ENCODE peak calls at places on chromosomes 11 and 22, in nine cellular contexts. K, N, V, A, E, H, C, J and Y are unnamed samples.

GRCh38 chr11:12170984-12171383 is 60.6 kb downstream of the MICAL2 start:
- DNase-seq in N (no peak), C (no peak), J (no peak), A (no peak), K (no peak), V (no peak), H (no peak), E (no peak), Y (no peak)

GRCh38 chr22:43515902-43516301 is 104.1 kb downstream of the MPPED1 start:
- DNase-seq in K (no peak), N (no peak), E (no peak), A (no peak), V (no peak), C (no peak), J (no peak), H (peak), Y (peak)

GRCh38 chr22:29029202-29030000 is 32.2 kb downstream of the C22orf31 start:
- DNase-seq in K (no peak), V (no peak), J (no peak), A (no peak), E (no peak), H (no peak), N (no peak), C (no peak), Y (no peak)

GRCh38 chr11:77197626-77198320 is 69.7 kb downstream of the MYO7A start:
- DNase-seq in H (no peak), A (no peak), J (no peak), V (no peak), C (no peak), E (no peak), N (no peak), K (peak), Y (peak)

GRCh38 chr22:27435839-27436581 is 365.5 kb downstream of the MN1 start:
- DNase-seq in C (no peak), K (peak), N (no peak), E (no peak), A (no peak), J (peak), V (no peak), H (no peak), Y (peak)

GRCh38 chr22:39300198-39300830 is 19.1 kb downstream of the RPL3 start:
- DNase-seq in K (no peak), H (peak), A (no peak), N (no peak), E (no peak), V (no peak), J (peak), C (no peak), Y (no peak)

GRCh38 chr11:73454987-73455386 is 78.8 kb downstream of the RELT start:
- DNase-seq in E (no peak), H (peak), C (peak), J (no peak), K (no peak), A (no peak), V (no peak), N (no peak), Y (no peak)

GRCh38 chr11:45333506-45333971 is 47.4 kb upstream of the SYT13 start:
- DNase-seq in K (no peak), C (no peak), V (no peak), E (no peak), N (no peak), H (peak), J (no peak), A (no peak), Y (peak)

GRCh38 chr22:43479311-43479710 is 67.5 kb downstream of the MPPED1 start:
- DNase-seq in K (peak), V (no peak), E (no peak), C (no peak), H (no peak), A (no peak), N (no peak), J (no peak), Y (no peak)

GRCh38 chr11:121416909-121417567 is 35.1 kb upstream of the SORL1 start:
- DNase-seq in C (peak), N (peak), E (no peak), V (peak), K (peak), H (no peak), J (peak), A (peak), Y (no peak)

GRCh38 chr11:41955635-41956400 is 496.4 kb upstream of the LRRC4C start:
- DNase-seq in V (no peak), J (no peak), A (no peak), C (no peak), K (no peak), N (no peak), E (no peak), H (no peak), Y (no peak)

GRCh38 chr11:109697140-109697843 is 275.3 kb downstream of the C11orf87 start:
- DNase-seq in E (no peak), C (no peak), K (no peak), A (no peak), H (peak), V (peak), J (no peak), N (peak), Y (peak)

GRCh38 chr11:109015283-109015682 is 350.4 kb downstream of the DDX10 start:
- DNase-seq in A (no peak), J (no peak), C (no peak), K (no peak), N (no peak), H (no peak), V (no peak), E (no peak), Y (no peak)

GRCh38 chr11:62280452-62280851 is 10.5 kb downstream of the SCGB2A2 start:
- DNase-seq in E (no peak), A (no peak), V (no peak), H (no peak), C (no peak), J (no peak), K (no peak), N (no peak), Y (no peak)

GRCh38 chr11:118924591-118925585 is 838 bp downstream of the BCL9L start:
- DNase-seq in A (peak), J (no peak), C (peak), N (peak), E (no peak), K (no peak), H (peak), V (no peak), Y (peak)

GRCh38 chr22:32600184-32600583 is 125.6 kb downstream of the FBXO7 start:
- DNase-seq in A (no peak), C (no peak), E (no peak), V (no peak), H (no peak), K (peak), N (no peak), J (no peak), Y (no peak)

GRCh38 chr11:78256962-78257361 is 68.2 kb downstream of the USP35 start:
- DNase-seq in C (no peak), J (peak), A (no peak), N (no peak), V (peak), E (no peak), H (no peak), K (peak), Y (no peak)

GRCh38 chr22:43384863-43385262 is 27.0 kb upstream of the MPPED1 start:
- DNase-seq in J (no peak), V (no peak), H (no peak), K (no peak), N (no peak), E (no peak), C (no peak), A (no peak), Y (no peak)

GRCh38 chr11:106920899-106921504 is 97.3 kb downstream of the GUCY1A2 start:
- DNase-seq in V (no peak), N (no peak), C (no peak), E (no peak), A (no peak), K (no peak), J (no peak), H (no peak), Y (no peak)

GRCh38 chr11:63869686-63870085 is 30.8 kb downstream of the MARK2 start:
- DNase-seq in J (no peak), K (no peak), A (peak), C (no peak), H (no peak), V (no peak), E (no peak), N (peak), Y (no peak)

GRCh38 chr11:134801526-134801925 is 389.5 kb upstream of the B3GAT1 start:
- DNase-seq in C (no peak), J (no peak), N (no peak), V (no peak), E (no peak), H (no peak), K (no peak), A (no peak), Y (no peak)

GRCh38 chr11:66347425-66348276 is at the start of gene B4GAT1:
- DNase-seq in E (peak), K (no peak), A (peak), C (peak), J (peak), N (peak), V (peak), H (peak), Y (peak)

GRCh38 chr22:28143961-28144745 is 225.1 kb upstream of the PITPNB start:
- DNase-seq in J (no peak), K (no peak), E (no peak), V (no peak), C (no peak), A (no peak), N (no peak), H (no peak), Y (no peak)

GRCh38 chr11:61811831-61812230 is 5.0 kb downstream of the FADS1 start:
- DNase-seq in N (no peak), E (no peak), C (no peak), K (no peak), V (no peak), H (no peak), J (no peak), A (no peak), Y (no peak)

GRCh38 chr22:38638216-38638615 is 18.0 kb downstream of the FAM227A start:
- DNase-seq in E (no peak), K (no peak), J (no peak), C (no peak), V (no peak), H (no peak), A (no peak), N (no peak), Y (no peak)

GRCh38 chr11:75317446-75318122 is 33.9 kb downstream of the ARRB1 start:
- DNase-seq in A (no peak), C (no peak), E (no peak), V (no peak), N (no peak), J (no peak), H (no peak), K (no peak), Y (no peak)

GRCh38 chr22:40817737-40818136 is 1.4 kb downstream of the SLC25A17 start:
- DNase-seq in N (no peak), K (no peak), C (no peak), J (no peak), H (no peak), V (no peak), E (no peak), A (no peak), Y (no peak)

GRCh38 chr11:11027271-11027670 is 169.4 kb upstream of the ZBED5 start:
- DNase-seq in N (no peak), K (no peak), A (no peak), V (no peak), H (no peak), C (no peak), E (no peak), J (no peak), Y (no peak)

GRCh38 chr11:22510741-22511140 is 114.9 kb downstream of the FANCF start:
- DNase-seq in N (no peak), K (no peak), H (no peak), C (no peak), E (no peak), J (no peak), A (no peak), V (no peak), Y (no peak)

GRCh38 chr11:1749787-1750351 is 526 bp downstream of the IFITM10 start:
- DNase-seq in E (no peak), J (no peak), H (no peak), N (no peak), C (no peak), A (no peak), K (no peak), V (no peak), Y (no peak)

GRCh38 chr22:46108564-46109473 is 41.5 kb upstream of the PPARA start:
- DNase-seq in J (no peak), V (no peak), A (no peak), H (no peak), N (no peak), K (no peak), C (no peak), E (no peak), Y (peak)

GRCh38 chr11:95279921-95280861 is 49.2 kb upstream of the SESN3 start:
- DNase-seq in H (peak), E (no peak), A (no peak), K (no peak), J (no peak), V (peak), N (no peak), C (peak), Y (peak)

GRCh38 chr11:128304666-128305485 is 282.5 kb downstream of the ETS1 start:
- DNase-seq in E (no peak), N (peak), V (no peak), C (no peak), A (peak), H (no peak), J (no peak), K (no peak), Y (no peak)